ENCODE peak calls at places on chromosomes 3 and 15, in four cellular contexts. One of them, this sample, is unnamed.

GRCh38 chr15:77504871-77505270 is 84.2 kb downstream of the HMG20A start:
- DNase-seq in fibroblast of gingiva: no peak
- DNase-seq in HFFc6: no peak
- DNase-seq in glutamatergic neuron: no peak
- DNase-seq in this sample: no peak

GRCh38 chr15:46120713-46121112 is 485.9 kb downstream of the SQOR start:
- DNase-seq in fibroblast of gingiva: no peak
- DNase-seq in HFFc6: no peak
- DNase-seq in glutamatergic neuron: no peak
- DNase-seq in this sample: no peak

GRCh38 chr3:60146121-60146520 is 1096.3 kb upstream of the CFAP20DC start:
- DNase-seq in fibroblast of gingiva: no peak
- DNase-seq in HFFc6: no peak
- DNase-seq in glutamatergic neuron: no peak
- DNase-seq in this sample: no peak

GRCh38 chr3:172201136-172201989 is 162.0 kb downstream of the FNDC3B start:
- DNase-seq in fibroblast of gingiva: peak; percentile 75
- DNase-seq in HFFc6: peak; percentile 46
- DNase-seq in glutamatergic neuron: no peak
- DNase-seq in this sample: peak; percentile 26

GRCh38 chr3:42640129-42640528 is 13.4 kb upstream of the ZBTB47 start:
- DNase-seq in fibroblast of gingiva: no peak
- DNase-seq in HFFc6: no peak
- DNase-seq in glutamatergic neuron: no peak
- DNase-seq in this sample: no peak

GRCh38 chr3:133568294-133569014 is 5.0 kb upstream of the CDV3 start:
- DNase-seq in fibroblast of gingiva: peak; percentile 66
- DNase-seq in HFFc6: peak; percentile 95
- DNase-seq in glutamatergic neuron: no peak
- DNase-seq in this sample: no peak

GRCh38 chr3:4582634-4583033 is 89.5 kb downstream of the ITPR1 start:
- DNase-seq in fibroblast of gingiva: peak; percentile 25
- DNase-seq in HFFc6: no peak
- DNase-seq in glutamatergic neuron: no peak
- DNase-seq in this sample: no peak

GRCh38 chr3:182795383-182795782 is 2.1 kb downstream of the ATP11B start:
- DNase-seq in fibroblast of gingiva: no peak
- DNase-seq in HFFc6: peak; percentile 7
- DNase-seq in glutamatergic neuron: no peak
- DNase-seq in this sample: no peak

GRCh38 chr3:104005815-104006214 is 1360.9 kb upstream of the ALCAM start:
- DNase-seq in fibroblast of gingiva: no peak
- DNase-seq in HFFc6: no peak
- DNase-seq in glutamatergic neuron: no peak
- DNase-seq in this sample: no peak

GRCh38 chr15:69314174-69314573 is 15.5 kb downstream of the PAQR5 start:
- DNase-seq in fibroblast of gingiva: no peak
- DNase-seq in HFFc6: no peak
- DNase-seq in glutamatergic neuron: no peak
- DNase-seq in this sample: no peak

GRCh38 chr3:149299938-149300791 is 33.3 kb downstream of the TM4SF18 start:
- DNase-seq in fibroblast of gingiva: peak; percentile 97
- DNase-seq in HFFc6: peak; percentile 93
- DNase-seq in glutamatergic neuron: no peak
- DNase-seq in this sample: no peak

GRCh38 chr3:175029828-175030227 is 170.7 kb downstream of the NAALADL2 start:
- DNase-seq in fibroblast of gingiva: no peak
- DNase-seq in HFFc6: no peak
- DNase-seq in glutamatergic neuron: no peak
- DNase-seq in this sample: no peak

GRCh38 chr15:67175643-67176071 is 78.8 kb downstream of the AAGAB start:
- DNase-seq in fibroblast of gingiva: peak; percentile 85
- DNase-seq in HFFc6: no peak
- DNase-seq in glutamatergic neuron: no peak
- DNase-seq in this sample: no peak

GRCh38 chr3:170049146-170050000 is 11.6 kb downstream of the GPR160 start:
- DNase-seq in fibroblast of gingiva: peak; percentile 4
- DNase-seq in HFFc6: no peak
- DNase-seq in glutamatergic neuron: no peak
- DNase-seq in this sample: no peak

GRCh38 chr3:127115691-127116351 is 77.1 kb upstream of the PRR23E start:
- DNase-seq in fibroblast of gingiva: no peak
- DNase-seq in HFFc6: no peak
- DNase-seq in glutamatergic neuron: no peak
- DNase-seq in this sample: no peak

GRCh38 chr3:29763115-29763514 is 482.2 kb downstream of the RBMS3 start:
- DNase-seq in fibroblast of gingiva: peak; percentile 53
- DNase-seq in HFFc6: no peak
- DNase-seq in glutamatergic neuron: no peak
- DNase-seq in this sample: no peak

GRCh38 chr15:63979227-63979793 is 67.0 kb downstream of the DAPK2 start:
- DNase-seq in fibroblast of gingiva: no peak
- DNase-seq in HFFc6: no peak
- DNase-seq in glutamatergic neuron: no peak
- DNase-seq in this sample: no peak

GRCh38 chr15:40244961-40245523 is 6.2 kb downstream of the PAK6 start:
- DNase-seq in fibroblast of gingiva: no peak
- DNase-seq in HFFc6: no peak
- DNase-seq in glutamatergic neuron: no peak
- DNase-seq in this sample: no peak

GRCh38 chr15:81270781-81271491 is 53.0 kb downstream of the STARD5 start:
- DNase-seq in fibroblast of gingiva: no peak
- DNase-seq in HFFc6: peak; percentile 6
- DNase-seq in glutamatergic neuron: no peak
- DNase-seq in this sample: no peak

GRCh38 chr3:11641683-11642407 is 1.9 kb downstream of the VGLL4 start:
- DNase-seq in fibroblast of gingiva: peak; percentile 94
- DNase-seq in HFFc6: peak; percentile 31
- DNase-seq in glutamatergic neuron: no peak
- DNase-seq in this sample: no peak

GRCh38 chr3:139948898-139949297 is 13.9 kb downstream of the CLSTN2 start:
- DNase-seq in fibroblast of gingiva: no peak
- DNase-seq in HFFc6: no peak
- DNase-seq in glutamatergic neuron: no peak
- DNase-seq in this sample: no peak

GRCh38 chr3:152834354-152835310 is at the start of gene P2RY1:
- DNase-seq in fibroblast of gingiva: peak; percentile 46
- DNase-seq in HFFc6: no peak
- DNase-seq in glutamatergic neuron: peak; percentile 70
- DNase-seq in this sample: peak; percentile 70

GRCh38 chr3:127618891-127619290 is 10.1 kb upstream of the PODXL2 start:
- DNase-seq in fibroblast of gingiva: no peak
- DNase-seq in HFFc6: no peak
- DNase-seq in glutamatergic neuron: no peak
- DNase-seq in this sample: no peak

This sample was measured in SK-N-SH.